ENCODE peak calls at places on chromosome 16, in five cellular contexts. G is cardiac muscle cell, V is left ventricle myocardium inferior, A is transverse colon, F is spleen. H is an unnamed sample.

GRCh38 chr16:88306860-88307545 is 75.8 kb upstream of the ZNF469 start:
- DNase-seq in G (no peak), V (peak; percentile 7), A (no peak), F (no peak), H (no peak)

GRCh38 chr16:19071811-19072777 is 4.7 kb downstream of the COQ7 start:
- DNase-seq in G (peak; percentile 56), V (peak; percentile 37), A (peak; percentile 77), F (no peak), H (no peak)

GRCh38 chr16:27847030-27847550 is 216.4 kb downstream of the GSG1L start:
- DNase-seq in G (no peak), V (no peak), A (no peak), F (peak; percentile 14), H (no peak)

GRCh38 chr16:27547134-27547533 is 2.6 kb downstream of the GTF3C1 start:
- DNase-seq in G (no peak), V (no peak), A (no peak), F (peak; percentile 19), H (no peak)

GRCh38 chr16:48824271-48824670 is 214.3 kb upstream of the N4BP1 start:
- DNase-seq in G (no peak), V (peak; percentile 25), A (peak; percentile 17), F (no peak), H (no peak)

GRCh38 chr16:74627506-74628220 is 20.7 kb upstream of the GLG1 start:
- DNase-seq in G (no peak), V (no peak), A (no peak), F (no peak), H (no peak)

GRCh38 chr16:69904495-69905170 is 46.5 kb upstream of the CLEC18A start:
- DNase-seq in G (no peak), V (no peak), A (peak; percentile 41), F (no peak), H (no peak)

GRCh38 chr16:70522216-70523000 is 946 bp downstream of the COG4 start:
- DNase-seq in G (no peak), V (no peak), A (no peak), F (no peak), H (no peak)

GRCh38 chr16:31134091-31134571 is 1.4 kb downstream of the PRSS8 start:
- DNase-seq in G (no peak), V (no peak), A (no peak), F (no peak), H (no peak)

GRCh38 chr16:57667526-57668258 is 414 bp upstream of the ADGRG3 start:
- DNase-seq in G (no peak), V (peak; percentile 34), A (no peak), F (peak; percentile 93), H (no peak)

GRCh38 chr16:89360760-89361435 is 129.5 kb downstream of the ANKRD11 start:
- DNase-seq in G (no peak), V (no peak), A (peak; percentile 58), F (peak; percentile 92), H (no peak)

GRCh38 chr16:87701505-87701921 is 64.3 kb downstream of the KLHDC4 start:
- DNase-seq in G (no peak), V (no peak), A (no peak), F (peak; percentile 86), H (no peak)

GRCh38 chr16:56305956-56306565 is 114.8 kb downstream of the GNAO1 start:
- DNase-seq in G (peak; percentile 56), V (no peak), A (no peak), F (peak; percentile 32), H (no peak)

GRCh38 chr16:85840801-85841200 is 41.3 kb downstream of the COX4I1 start:
- DNase-seq in G (no peak), V (no peak), A (no peak), F (peak; percentile 54), H (no peak)

GRCh38 chr16:51818342-51818944 is 667.4 kb upstream of the SALL1 start:
- DNase-seq in G (peak; percentile 65), V (peak; percentile 23), A (peak; percentile 15), F (no peak), H (no peak)

GRCh38 chr16:84950906-84951305 is 60.4 kb downstream of the ZDHHC7 start:
- DNase-seq in G (no peak), V (no peak), A (no peak), F (no peak), H (no peak)

GRCh38 chr16:70770291-70770967 is 30.5 kb downstream of the VAC14 start:
- DNase-seq in G (peak; percentile 16), V (no peak), A (no peak), F (no peak), H (no peak)

GRCh38 chr16:85562102-85562786 is 50.9 kb upstream of the GSE1 start:
- DNase-seq in G (no peak), V (no peak), A (no peak), F (no peak), H (no peak)

GRCh38 chr16:70306880-70307279 is 7.9 kb downstream of the DDX19B start:
- DNase-seq in G (no peak), V (no peak), A (no peak), F (no peak), H (no peak)

GRCh38 chr16:68936729-68937631 is 93.6 kb downstream of the TANGO6 start:
- DNase-seq in G (no peak), V (no peak), A (no peak), F (no peak), H (no peak)

GRCh38 chr16:71894229-71894920 is 956 bp upstream of the IST1 start:
- DNase-seq in G (peak; percentile 50), V (peak; percentile 37), A (peak; percentile 53), F (peak; percentile 83), H (peak; percentile 76)

GRCh38 chr16:85573696-85574641 is 39.2 kb upstream of the GSE1 start:
- DNase-seq in G (peak; percentile 79), V (peak; percentile 75), A (no peak), F (no peak), H (peak; percentile 78)

GRCh38 chr16:86089986-86090385 is 191.0 kb downstream of the IRF8 start:
- DNase-seq in G (no peak), V (no peak), A (no peak), F (peak; percentile 69), H (no peak)

GRCh38 chr16:67277294-67277998 is 1.9 kb upstream of the PLEKHG4 start:
- DNase-seq in G (no peak), V (no peak), A (peak; percentile 26), F (no peak), H (peak; percentile 84)

GRCh38 chr16:32116080-32116479 is 137.0 kb upstream of the TP53TG3D start:
- DNase-seq in G (no peak), V (peak; percentile 7), A (no peak), F (peak; percentile 40), H (no peak)

GRCh38 chr16:69084301-69084700 is 21.2 kb upstream of the HAS3 start:
- DNase-seq in G (no peak), V (no peak), A (no peak), F (no peak), H (no peak)

GRCh38 chr16:5633845-5634440 is 536.3 kb upstream of the EEF2KMT start:
- DNase-seq in G (peak; percentile 71), V (no peak), A (no peak), F (no peak), H (no peak)

GRCh38 chr16:57645691-57646387 is 17.4 kb downstream of the ADGRG1 start:
- DNase-seq in G (no peak), V (peak; percentile 60), A (no peak), F (no peak), H (peak; percentile 66)

GRCh38 chr16:71185366-71185765 is 45.2 kb downstream of the HYDIN start:
- DNase-seq in G (no peak), V (no peak), A (no peak), F (no peak), H (no peak)

GRCh38 chr16:77782694-77783093 is 5.7 kb upstream of the VAT1L start:
- DNase-seq in G (no peak), V (no peak), A (no peak), F (no peak), H (no peak)

GRCh38 chr16:3881499-3881995 is 1.0 kb upstream of the CREBBP start:
- DNase-seq in G (no peak), V (no peak), A (no peak), F (no peak), H (no peak)

GRCh38 chr16:3879887-3880564 is 487 bp downstream of the CREBBP start:
- DNase-seq in G (peak; percentile 84), V (peak; percentile 82), A (peak; percentile 76), F (peak; percentile 95), H (peak; percentile 68)

GRCh38 chr16:3884398-3884797 is 3.9 kb upstream of the CREBBP start:
- DNase-seq in G (no peak), V (no peak), A (no peak), F (no peak), H (no peak)

GRCh38 chr16:3880623-3881498 is at the start of gene CREBBP:
- DNase-seq in G (peak; percentile 92), V (peak; percentile 89), A (peak; percentile 89), F (peak; percentile 96), H (peak; percentile 85)

DNA sequence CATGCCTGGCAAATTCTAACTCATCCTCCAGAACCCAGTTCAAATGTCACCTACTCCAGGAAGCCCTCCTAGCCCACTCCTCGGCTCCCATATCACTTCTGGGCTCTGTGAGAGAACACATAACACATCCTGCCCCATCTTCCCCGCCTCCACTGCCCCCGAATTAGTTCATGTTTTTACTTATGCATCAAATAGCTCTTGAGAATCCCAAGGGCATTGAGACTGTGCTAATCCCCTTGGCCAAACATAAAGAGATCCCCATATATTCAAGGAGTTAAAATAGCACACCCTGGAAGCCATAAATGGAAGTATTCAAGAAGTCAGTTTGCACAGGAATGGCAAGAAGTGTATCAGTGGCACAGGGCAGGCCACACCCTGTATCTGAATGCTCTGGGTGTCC is 2.0 kb upstream of the CREBBP start:
- DNase-seq in G (no peak), V (no peak), A (no peak), F (no peak), H (no peak)
- TF ChIP-seq CTCF in G (no peak), V (no peak), A (no peak), F (no peak), H (no peak)

GRCh38 chr16:82175627-82176026 is 5.6 kb upstream of the MPHOSPH6 start:
- DNase-seq in G (no peak), V (no peak), A (no peak), F (no peak), H (no peak)
- H3K27ac ChIP-seq in G (no peak overlapping the region), V (no peak overlapping the region), A (no peak overlapping the region), F (no peak overlapping the region), H (no peak overlapping the region)

GRCh38 chr16:54936979-54937672 is 6.5 kb downstream of the IRX5 start:
- DNase-seq in G (peak; percentile 84), V (no peak), A (no peak), F (no peak), H (no peak)
- TF ChIP-seq CTCF in G (peak; percentile 76), V (peak; percentile 69), A (peak; percentile 30), F (no peak), H (no peak)

GRCh38 chr16:29896841-29897240 is 2.5 kb downstream of the SEZ6L2 start:
- DNase-seq in G (no peak), V (no peak), A (no peak), F (no peak), H (no peak)
- H3K27ac ChIP-seq in G (no peak overlapping the region), V (no peak overlapping the region), A (no peak overlapping the region), F (no peak overlapping the region), H (no peak overlapping the region)

DNA sequence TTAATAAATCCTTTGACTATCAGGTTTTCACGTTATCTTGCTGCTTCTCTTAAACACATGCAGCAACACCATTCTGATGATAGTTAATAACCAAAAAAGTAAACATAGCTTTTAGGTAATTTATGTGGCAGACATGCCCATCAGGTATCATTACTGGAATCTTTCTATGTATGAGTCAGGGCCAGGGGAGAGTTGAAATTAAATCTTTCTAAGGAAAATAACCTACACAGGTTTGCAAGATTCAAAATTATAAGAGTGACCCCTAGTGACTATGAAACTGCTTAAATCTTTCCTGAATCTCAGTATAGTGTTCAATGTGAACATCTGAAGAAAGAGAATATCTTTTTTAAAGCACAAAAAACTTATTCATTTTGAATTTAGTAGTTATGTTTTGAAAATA is 666.6 kb downstream of the CDH11 start:
- DNase-seq in G (no peak), V (no peak), A (no peak), F (no peak), H (no peak)
- TF ChIP-seq CTCF in G (peak; percentile 42), V (peak; percentile 46), A (no peak), F (no peak), H (peak; percentile 44)

H was measured in right atrium auricular region.